ENCODE peak calls at places on chromosomes 13 and 19, in six cellular contexts. One of them, this sample, is unnamed.

GRCh38 chr19:6238643-6239281 is 41.0 kb downstream of the MLLT1 start:
- DNase-seq in ascending aorta: no peak
- DNase-seq in T follicular helper cell: no peak
- DNase-seq in stimulated activated CD4-positive, alpha-beta T cell treated with anti-CD3 and anti-CD28 coated beads, Interleukin-4, amount 100 ng/mL, for 24 hours: no peak
- DNase-seq in ELR: no peak
- DNase-seq in small intestine: no peak
- DNase-seq in this sample: peak; percentile 75

GRCh38 chr13:91375119-91375729 is 23.2 kb upstream of the GPC5 start:
- DNase-seq in small intestine: no peak
- DNase-seq in stimulated activated CD4-positive, alpha-beta T cell treated with anti-CD3 and anti-CD28 coated beads, Interleukin-4, amount 100 ng/mL, for 24 hours: no peak
- DNase-seq in T follicular helper cell: no peak
- DNase-seq in ascending aorta: no peak
- DNase-seq in ELR: peak; percentile 43
- DNase-seq in this sample: no peak

GRCh38 chr19:52554216-52554971 is 15.7 kb upstream of the ZNF701 start:
- DNase-seq in ascending aorta: no peak
- DNase-seq in T follicular helper cell: no peak
- DNase-seq in ELR: no peak
- DNase-seq in stimulated activated CD4-positive, alpha-beta T cell treated with anti-CD3 and anti-CD28 coated beads, Interleukin-4, amount 100 ng/mL, for 24 hours: no peak
- DNase-seq in small intestine: no peak
- DNase-seq in this sample: no peak

GRCh38 chr13:39509616-39510015 is 93.4 kb downstream of the LHFPL6 start:
- DNase-seq in small intestine: no peak
- DNase-seq in T follicular helper cell: no peak
- DNase-seq in ELR: no peak
- DNase-seq in stimulated activated CD4-positive, alpha-beta T cell treated with anti-CD3 and anti-CD28 coated beads, Interleukin-4, amount 100 ng/mL, for 24 hours: no peak
- DNase-seq in ascending aorta: no peak
- DNase-seq in this sample: no peak

GRCh38 chr19:35013820-35014754 is 14.0 kb downstream of the GRAMD1A start:
- DNase-seq in small intestine: peak; percentile 57
- DNase-seq in T follicular helper cell: peak; percentile 70
- DNase-seq in ELR: no peak
- DNase-seq in stimulated activated CD4-positive, alpha-beta T cell treated with anti-CD3 and anti-CD28 coated beads, Interleukin-4, amount 100 ng/mL, for 24 hours: peak; percentile 54
- DNase-seq in ascending aorta: no peak
- DNase-seq in this sample: no peak

GRCh38 chr13:51874651-51875050 is 12.9 kb downstream of the CCDC70 start:
- DNase-seq in ascending aorta: peak; percentile 7
- DNase-seq in small intestine: no peak
- DNase-seq in T follicular helper cell: no peak
- DNase-seq in ELR: no peak
- DNase-seq in stimulated activated CD4-positive, alpha-beta T cell treated with anti-CD3 and anti-CD28 coated beads, Interleukin-4, amount 100 ng/mL, for 24 hours: no peak
- DNase-seq in this sample: no peak

GRCh38 chr19:15913384-15913783 is 15.5 kb upstream of the CYP4F2 start:
- DNase-seq in small intestine: no peak
- DNase-seq in ascending aorta: no peak
- DNase-seq in ELR: no peak
- DNase-seq in stimulated activated CD4-positive, alpha-beta T cell treated with anti-CD3 and anti-CD28 coated beads, Interleukin-4, amount 100 ng/mL, for 24 hours: no peak
- DNase-seq in T follicular helper cell: no peak
- DNase-seq in this sample: no peak

GRCh38 chr13:26949701-26950345 is 189.2 kb upstream of the GPR12 start:
- DNase-seq in ascending aorta: no peak
- DNase-seq in ELR: no peak
- DNase-seq in stimulated activated CD4-positive, alpha-beta T cell treated with anti-CD3 and anti-CD28 coated beads, Interleukin-4, amount 100 ng/mL, for 24 hours: no peak
- DNase-seq in small intestine: peak; percentile 71
- DNase-seq in T follicular helper cell: no peak
- DNase-seq in this sample: no peak

GRCh38 chr19:6060600-6061391 is 49.5 kb downstream of the RFX2 start:
- DNase-seq in ascending aorta: peak; percentile 66
- DNase-seq in stimulated activated CD4-positive, alpha-beta T cell treated with anti-CD3 and anti-CD28 coated beads, Interleukin-4, amount 100 ng/mL, for 24 hours: peak; percentile 36
- DNase-seq in small intestine: no peak
- DNase-seq in ELR: peak; percentile 47
- DNase-seq in T follicular helper cell: peak; percentile 10
- DNase-seq in this sample: no peak

GRCh38 chr13:40626977-40627376 is 39.5 kb downstream of the FOXO1 start:
- DNase-seq in T follicular helper cell: no peak
- DNase-seq in ELR: no peak
- DNase-seq in ascending aorta: no peak
- DNase-seq in stimulated activated CD4-positive, alpha-beta T cell treated with anti-CD3 and anti-CD28 coated beads, Interleukin-4, amount 100 ng/mL, for 24 hours: no peak
- DNase-seq in small intestine: no peak
- DNase-seq in this sample: no peak

GRCh38 chr13:95298971-95299627 is 2.2 kb downstream of the ABCC4 start:
- DNase-seq in stimulated activated CD4-positive, alpha-beta T cell treated with anti-CD3 and anti-CD28 coated beads, Interleukin-4, amount 100 ng/mL, for 24 hours: peak; percentile 10
- DNase-seq in small intestine: no peak
- DNase-seq in ELR: peak; percentile 89
- DNase-seq in T follicular helper cell: no peak
- DNase-seq in ascending aorta: no peak
- DNase-seq in this sample: no peak

GRCh38 chr19:2700660-2701360 is 1.7 kb downstream of the GNG7 start:
- DNase-seq in ELR: no peak
- DNase-seq in small intestine: no peak
- DNase-seq in stimulated activated CD4-positive, alpha-beta T cell treated with anti-CD3 and anti-CD28 coated beads, Interleukin-4, amount 100 ng/mL, for 24 hours: no peak
- DNase-seq in ascending aorta: no peak
- DNase-seq in T follicular helper cell: no peak
- DNase-seq in this sample: no peak

GRCh38 chr19:55386515-55386947 is 799 bp downstream of the RPL28 start:
- DNase-seq in ELR: no peak
- DNase-seq in ascending aorta: no peak
- DNase-seq in stimulated activated CD4-positive, alpha-beta T cell treated with anti-CD3 and anti-CD28 coated beads, Interleukin-4, amount 100 ng/mL, for 24 hours: no peak
- DNase-seq in T follicular helper cell: no peak
- DNase-seq in small intestine: peak; percentile 16
- DNase-seq in this sample: no peak

GRCh38 chr19:11281336-11282049 is 14.5 kb upstream of the TSPAN16 start:
- DNase-seq in ascending aorta: no peak
- DNase-seq in ELR: no peak
- DNase-seq in stimulated activated CD4-positive, alpha-beta T cell treated with anti-CD3 and anti-CD28 coated beads, Interleukin-4, amount 100 ng/mL, for 24 hours: no peak
- DNase-seq in small intestine: no peak
- DNase-seq in T follicular helper cell: no peak
- DNase-seq in this sample: no peak

GRCh38 chr13:54206601-54207000 is 1178.0 kb downstream of the OLFM4 start:
- DNase-seq in ELR: no peak
- DNase-seq in stimulated activated CD4-positive, alpha-beta T cell treated with anti-CD3 and anti-CD28 coated beads, Interleukin-4, amount 100 ng/mL, for 24 hours: no peak
- DNase-seq in small intestine: no peak
- DNase-seq in ascending aorta: no peak
- DNase-seq in T follicular helper cell: no peak
- DNase-seq in this sample: no peak

GRCh38 chr19:1819976-1820255 is 7.8 kb upstream of the ATP8B3 start:
- DNase-seq in small intestine: no peak
- DNase-seq in ELR: no peak
- DNase-seq in stimulated activated CD4-positive, alpha-beta T cell treated with anti-CD3 and anti-CD28 coated beads, Interleukin-4, amount 100 ng/mL, for 24 hours: no peak
- DNase-seq in ascending aorta: no peak
- DNase-seq in T follicular helper cell: no peak
- DNase-seq in this sample: no peak

GRCh38 chr13:27952931-27953670 is 16.0 kb downstream of the CDX2 start:
- DNase-seq in ELR: no peak
- DNase-seq in T follicular helper cell: no peak
- DNase-seq in stimulated activated CD4-positive, alpha-beta T cell treated with anti-CD3 and anti-CD28 coated beads, Interleukin-4, amount 100 ng/mL, for 24 hours: no peak
- DNase-seq in ascending aorta: no peak
- DNase-seq in small intestine: peak; percentile 96
- DNase-seq in this sample: no peak